ENCODE peak calls at places on chromosome 15, in nine cellular contexts. H is NCI-H146; Z is A549; B is AG04450; X is effector memory CD8-positive, alpha-beta T cell; I is heart left ventricle; J is pancreas; L is ureter; M is cardiac fibroblast. U is an unnamed sample.

GRCh38 chr15:62711691-62712454 is 330.7 kb upstream of the TPM1 start:
- DNase-seq in Z (no peak), L (no peak), X (no peak), M (no peak), J (no peak), B (no peak), H (no peak), I (no peak), U (no peak)

GRCh38 chr15:80512729-80513670 is 108.8 kb downstream of the ARNT2 start:
- DNase-seq in X (no peak), J (no peak), Z (peak), I (no peak), L (no peak), M (peak), B (no peak), H (peak), U (no peak)

GRCh38 chr15:41713047-41713446 is 52.8 kb downstream of the MGA start:
- DNase-seq in M (peak), I (peak), L (no peak), X (no peak), B (no peak), J (no peak), H (no peak), Z (no peak), U (no peak)

GRCh38 chr15:100683434-100683833 is 81.0 kb downstream of the ASB7 start:
- DNase-seq in B (no peak), I (no peak), H (no peak), Z (no peak), L (no peak), M (no peak), J (peak), X (no peak), U (no peak)

GRCh38 chr15:48946088-48946839 is 17.5 kb downstream of the SHC4 start:
- DNase-seq in Z (peak), B (no peak), H (no peak), I (no peak), L (no peak), J (no peak), M (peak), X (no peak), U (no peak)

GRCh38 chr15:100350434-100351226 is 8.9 kb upstream of the ADAMTS17 start:
- DNase-seq in B (no peak), M (peak), Z (peak), L (peak), X (no peak), I (no peak), J (no peak), H (no peak), U (peak)

GRCh38 chr15:86199467-86200145 is 119.9 kb downstream of the AGBL1 start:
- DNase-seq in B (no peak), L (no peak), Z (no peak), X (no peak), M (no peak), H (no peak), I (no peak), J (no peak), U (no peak)

GRCh38 chr15:55800216-55800615 is 57.3 kb upstream of the PRTG start:
- DNase-seq in Z (no peak), L (no peak), X (no peak), B (no peak), I (no peak), H (no peak), J (no peak), M (no peak), U (no peak)

GRCh38 chr15:57373251-57373881 is 2.9 kb upstream of the CGNL1 start:
- DNase-seq in Z (no peak), B (no peak), M (no peak), H (no peak), I (no peak), L (no peak), J (no peak), X (no peak), U (no peak)

GRCh38 chr15:34182942-34183341 is 27.0 kb downstream of the KATNBL1 start:
- DNase-seq in J (no peak), Z (no peak), X (no peak), M (no peak), H (no peak), L (no peak), I (no peak), B (no peak), U (no peak)

GRCh38 chr15:40731034-40731433 is 24.0 kb downstream of the RMDN3 start:
- DNase-seq in L (no peak), X (no peak), I (peak), M (peak), J (no peak), Z (no peak), H (no peak), B (no peak), U (no peak)

GRCh38 chr15:76200641-76201105 is 110.6 kb downstream of the ETFA start:
- DNase-seq in Z (no peak), J (no peak), M (no peak), X (no peak), L (no peak), H (no peak), I (no peak), B (no peak), U (no peak)

GRCh38 chr15:97037080-97037479 is 706.6 kb downstream of the NR2F2 start:
- DNase-seq in J (no peak), X (no peak), I (no peak), B (no peak), Z (no peak), L (no peak), M (no peak), H (no peak), U (no peak)

U was measured in AG09319.